ENCODE peak calls at places on chromosomes 12 and 14, in ten cellular contexts. One of them, this sample, is unnamed.

GRCh38 chr14:105528859-105529505 is 2.6 kb downstream of the TMEM121 start:
- DNase-seq in CD8-positive, alpha-beta T cell: no peak
- DNase-seq in transverse colon: no peak
- DNase-seq in upper lobe of right lung: peak
- DNase-seq in mammary epithelial cell: no peak
- DNase-seq in kidney: peak
- DNase-seq in AG04450: no peak
- DNase-seq in endodermal cell: no peak
- DNase-seq in left lung: no peak
- DNase-seq in fibroblast of lung: no peak
- DNase-seq in this sample: no peak

GRCh38 chr14:53953002-53953827 is 3.4 kb downstream of the BMP4 start:
- DNase-seq in CD8-positive, alpha-beta T cell: no peak
- DNase-seq in transverse colon: peak
- DNase-seq in upper lobe of right lung: peak
- DNase-seq in mammary epithelial cell: peak
- DNase-seq in kidney: peak
- DNase-seq in AG04450: peak
- DNase-seq in endodermal cell: peak
- DNase-seq in left lung: peak
- DNase-seq in fibroblast of lung: peak
- DNase-seq in this sample: peak

GRCh38 chr12:19894049-19894448 is 454.8 kb downstream of the AEBP2 start:
- DNase-seq in CD8-positive, alpha-beta T cell: no peak
- DNase-seq in transverse colon: no peak
- DNase-seq in upper lobe of right lung: no peak
- DNase-seq in mammary epithelial cell: peak
- DNase-seq in kidney: no peak
- DNase-seq in AG04450: no peak
- DNase-seq in endodermal cell: no peak
- DNase-seq in left lung: no peak
- DNase-seq in fibroblast of lung: peak
- DNase-seq in this sample: no peak

GRCh38 chr12:112941528-112942335 is 3.5 kb downstream of the OAS3 start:
- DNase-seq in CD8-positive, alpha-beta T cell: no peak
- DNase-seq in transverse colon: no peak
- DNase-seq in upper lobe of right lung: no peak
- DNase-seq in mammary epithelial cell: no peak
- DNase-seq in kidney: no peak
- DNase-seq in AG04450: no peak
- DNase-seq in endodermal cell: peak
- DNase-seq in left lung: no peak
- DNase-seq in fibroblast of lung: no peak
- DNase-seq in this sample: no peak

GRCh38 chr12:24034160-24034559 is 84.7 kb upstream of the SOX5 start:
- DNase-seq in CD8-positive, alpha-beta T cell: no peak
- DNase-seq in transverse colon: no peak
- DNase-seq in upper lobe of right lung: no peak
- DNase-seq in mammary epithelial cell: no peak
- DNase-seq in kidney: no peak
- DNase-seq in AG04450: no peak
- DNase-seq in endodermal cell: no peak
- DNase-seq in left lung: no peak
- DNase-seq in fibroblast of lung: peak
- DNase-seq in this sample: no peak

GRCh38 chr14:100804558-100805309 is 21.2 kb upstream of the MEG3 start:
- DNase-seq in CD8-positive, alpha-beta T cell: no peak
- DNase-seq in transverse colon: no peak
- DNase-seq in upper lobe of right lung: no peak
- DNase-seq in mammary epithelial cell: no peak
- DNase-seq in kidney: no peak
- DNase-seq in AG04450: no peak
- DNase-seq in endodermal cell: peak
- DNase-seq in left lung: no peak
- DNase-seq in fibroblast of lung: no peak
- DNase-seq in this sample: no peak

GRCh38 chr14:69153848-69154208 is 909 bp upstream of the DCAF5 start:
- DNase-seq in CD8-positive, alpha-beta T cell: no peak
- DNase-seq in transverse colon: peak
- DNase-seq in upper lobe of right lung: no peak
- DNase-seq in mammary epithelial cell: no peak
- DNase-seq in kidney: peak
- DNase-seq in AG04450: no peak
- DNase-seq in endodermal cell: peak
- DNase-seq in left lung: no peak
- DNase-seq in fibroblast of lung: no peak
- DNase-seq in this sample: no peak

GRCh38 chr12:10305411-10305810 is 2.3 kb upstream of the KLRD1 start:
- DNase-seq in CD8-positive, alpha-beta T cell: no peak
- DNase-seq in transverse colon: no peak
- DNase-seq in upper lobe of right lung: no peak
- DNase-seq in mammary epithelial cell: no peak
- DNase-seq in kidney: no peak
- DNase-seq in AG04450: no peak
- DNase-seq in endodermal cell: no peak
- DNase-seq in left lung: no peak
- DNase-seq in fibroblast of lung: no peak
- DNase-seq in this sample: no peak

GRCh38 chr14:104323551-104324175 is 185.3 kb downstream of the KIF26A start:
- DNase-seq in CD8-positive, alpha-beta T cell: no peak
- DNase-seq in transverse colon: no peak
- DNase-seq in upper lobe of right lung: no peak
- DNase-seq in mammary epithelial cell: no peak
- DNase-seq in kidney: no peak
- DNase-seq in AG04450: no peak
- DNase-seq in endodermal cell: peak
- DNase-seq in left lung: peak
- DNase-seq in fibroblast of lung: no peak
- DNase-seq in this sample: no peak

GRCh38 chr14:91138511-91139359 is 24.9 kb downstream of the DGLUCY start:
- DNase-seq in CD8-positive, alpha-beta T cell: peak
- DNase-seq in transverse colon: peak
- DNase-seq in upper lobe of right lung: no peak
- DNase-seq in mammary epithelial cell: peak
- DNase-seq in kidney: no peak
- DNase-seq in AG04450: no peak
- DNase-seq in endodermal cell: peak
- DNase-seq in left lung: no peak
- DNase-seq in fibroblast of lung: peak
- DNase-seq in this sample: peak

GRCh38 chr14:75430526-75430925 is 2.7 kb downstream of the JDP2 start:
- DNase-seq in CD8-positive, alpha-beta T cell: no peak
- DNase-seq in transverse colon: no peak
- DNase-seq in upper lobe of right lung: no peak
- DNase-seq in mammary epithelial cell: no peak
- DNase-seq in kidney: no peak
- DNase-seq in AG04450: no peak
- DNase-seq in endodermal cell: no peak
- DNase-seq in left lung: no peak
- DNase-seq in fibroblast of lung: peak
- DNase-seq in this sample: no peak

GRCh38 chr12:64824500-64825142 is at the start of gene TBC1D30:
- DNase-seq in CD8-positive, alpha-beta T cell: no peak
- DNase-seq in transverse colon: no peak
- DNase-seq in upper lobe of right lung: peak
- DNase-seq in mammary epithelial cell: no peak
- DNase-seq in kidney: peak
- DNase-seq in AG04450: no peak
- DNase-seq in endodermal cell: peak
- DNase-seq in left lung: peak
- DNase-seq in fibroblast of lung: no peak
- DNase-seq in this sample: no peak

GRCh38 chr12:41140117-41140516 is 48.0 kb upstream of the PDZRN4 start:
- DNase-seq in CD8-positive, alpha-beta T cell: no peak
- DNase-seq in transverse colon: no peak
- DNase-seq in upper lobe of right lung: no peak
- DNase-seq in mammary epithelial cell: no peak
- DNase-seq in kidney: no peak
- DNase-seq in AG04450: no peak
- DNase-seq in endodermal cell: no peak
- DNase-seq in left lung: no peak
- DNase-seq in fibroblast of lung: no peak
- DNase-seq in this sample: no peak

GRCh38 chr12:96710127-96710745 is 196.8 kb upstream of the NEDD1 start:
- DNase-seq in CD8-positive, alpha-beta T cell: no peak
- DNase-seq in transverse colon: no peak
- DNase-seq in upper lobe of right lung: no peak
- DNase-seq in mammary epithelial cell: no peak
- DNase-seq in kidney: no peak
- DNase-seq in AG04450: no peak
- DNase-seq in endodermal cell: peak
- DNase-seq in left lung: no peak
- DNase-seq in fibroblast of lung: no peak
- DNase-seq in this sample: no peak

GRCh38 chr12:52252728-52253328 is 19.8 kb downstream of the KRT7 start:
- DNase-seq in CD8-positive, alpha-beta T cell: no peak
- DNase-seq in transverse colon: no peak
- DNase-seq in upper lobe of right lung: no peak
- DNase-seq in mammary epithelial cell: peak
- DNase-seq in kidney: peak
- DNase-seq in AG04450: no peak
- DNase-seq in endodermal cell: no peak
- DNase-seq in left lung: no peak
- DNase-seq in fibroblast of lung: no peak
- DNase-seq in this sample: no peak

GRCh38 chr14:63730659-63731058 is 2.8 kb upstream of the SGPP1 start:
- DNase-seq in CD8-positive, alpha-beta T cell: no peak
- DNase-seq in transverse colon: no peak
- DNase-seq in upper lobe of right lung: no peak
- DNase-seq in mammary epithelial cell: no peak
- DNase-seq in kidney: no peak
- DNase-seq in AG04450: no peak
- DNase-seq in endodermal cell: no peak
- DNase-seq in left lung: no peak
- DNase-seq in fibroblast of lung: no peak
- DNase-seq in this sample: no peak
- H3K27ac ChIP-seq in CD8-positive, alpha-beta T cell: no peak
- H3K27ac ChIP-seq in transverse colon: no peak
- H3K27ac ChIP-seq in upper lobe of right lung: no peak
- H3K27ac ChIP-seq in mammary epithelial cell: no peak
- H3K27ac ChIP-seq in kidney: no peak
- H3K27ac ChIP-seq in AG04450: no peak
- H3K27ac ChIP-seq in endodermal cell: no peak
- H3K27ac ChIP-seq in left lung: no peak
- H3K27ac ChIP-seq in fibroblast of lung: no peak
- H3K27ac ChIP-seq in this sample: no peak

DNA sequence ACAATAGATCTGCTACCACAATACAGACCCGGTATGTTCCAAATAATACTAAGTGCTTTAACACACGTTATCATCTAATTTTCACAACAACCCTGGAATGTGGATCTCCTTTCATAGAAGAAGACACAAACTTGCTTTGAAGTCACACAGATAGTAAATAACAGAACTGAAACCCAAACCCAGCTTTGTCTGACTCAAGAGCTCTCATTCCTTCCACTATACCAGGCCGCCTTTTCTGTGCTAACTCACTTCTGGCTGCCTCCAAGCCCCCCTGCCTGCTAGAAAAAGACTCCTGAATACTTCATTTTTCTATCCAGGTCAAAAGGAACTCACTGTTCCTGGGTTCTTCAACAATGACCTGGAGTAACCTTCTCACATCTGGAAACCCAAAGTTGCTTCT is 37.8 kb downstream of the PRPF40B start:
- DNase-seq in CD8-positive, alpha-beta T cell: no peak
- DNase-seq in transverse colon: no peak
- DNase-seq in upper lobe of right lung: no peak
- DNase-seq in mammary epithelial cell: no peak
- DNase-seq in kidney: no peak
- DNase-seq in AG04450: no peak
- DNase-seq in endodermal cell: no peak
- DNase-seq in left lung: no peak
- DNase-seq in fibroblast of lung: no peak
- DNase-seq in this sample: no peak
- H3K27ac ChIP-seq in CD8-positive, alpha-beta T cell: no peak
- H3K27ac ChIP-seq in transverse colon: no peak
- H3K27ac ChIP-seq in upper lobe of right lung: no peak
- H3K27ac ChIP-seq in mammary epithelial cell: no peak
- H3K27ac ChIP-seq in kidney: peak
- H3K27ac ChIP-seq in AG04450: no peak
- H3K27ac ChIP-seq in endodermal cell: no peak
- H3K27ac ChIP-seq in left lung: no peak
- H3K27ac ChIP-seq in fibroblast of lung: no peak
- H3K27ac ChIP-seq in this sample: no peak

GRCh38 chr14:81436296-81437138 is 36.4 kb upstream of the STON2 start:
- DNase-seq in CD8-positive, alpha-beta T cell: no peak
- DNase-seq in transverse colon: peak
- DNase-seq in upper lobe of right lung: peak
- DNase-seq in mammary epithelial cell: peak
- DNase-seq in kidney: peak
- DNase-seq in AG04450: no peak
- DNase-seq in endodermal cell: peak
- DNase-seq in left lung: peak
- DNase-seq in fibroblast of lung: peak
- DNase-seq in this sample: peak
- H3K27ac ChIP-seq in CD8-positive, alpha-beta T cell: no peak
- H3K27ac ChIP-seq in transverse colon: peak
- H3K27ac ChIP-seq in upper lobe of right lung: no peak
- H3K27ac ChIP-seq in mammary epithelial cell: peak
- H3K27ac ChIP-seq in kidney: no peak
- H3K27ac ChIP-seq in AG04450: no peak
- H3K27ac ChIP-seq in endodermal cell: no peak
- H3K27ac ChIP-seq in left lung: no peak
- H3K27ac ChIP-seq in fibroblast of lung: no peak
- H3K27ac ChIP-seq in this sample: peak

GRCh38 chr12:60148831-60149230 is 553.0 kb downstream of the SLC16A7 start:
- DNase-seq in CD8-positive, alpha-beta T cell: no peak
- DNase-seq in transverse colon: no peak
- DNase-seq in upper lobe of right lung: no peak
- DNase-seq in mammary epithelial cell: peak
- DNase-seq in kidney: no peak
- DNase-seq in AG04450: peak
- DNase-seq in endodermal cell: no peak
- DNase-seq in left lung: no peak
- DNase-seq in fibroblast of lung: peak
- DNase-seq in this sample: peak

GRCh38 chr12:60144395-60144794 is 548.6 kb downstream of the SLC16A7 start:
- DNase-seq in CD8-positive, alpha-beta T cell: no peak
- DNase-seq in transverse colon: no peak
- DNase-seq in upper lobe of right lung: no peak
- DNase-seq in mammary epithelial cell: no peak
- DNase-seq in kidney: no peak
- DNase-seq in AG04450: no peak
- DNase-seq in endodermal cell: no peak
- DNase-seq in left lung: no peak
- DNase-seq in fibroblast of lung: no peak
- DNase-seq in this sample: no peak

GRCh38 chr12:60152756-60153155 is 556.9 kb downstream of the SLC16A7 start:
- DNase-seq in CD8-positive, alpha-beta T cell: no peak
- DNase-seq in transverse colon: no peak
- DNase-seq in upper lobe of right lung: no peak
- DNase-seq in mammary epithelial cell: peak
- DNase-seq in kidney: no peak
- DNase-seq in AG04450: no peak
- DNase-seq in endodermal cell: no peak
- DNase-seq in left lung: no peak
- DNase-seq in fibroblast of lung: no peak
- DNase-seq in this sample: peak

DNA sequence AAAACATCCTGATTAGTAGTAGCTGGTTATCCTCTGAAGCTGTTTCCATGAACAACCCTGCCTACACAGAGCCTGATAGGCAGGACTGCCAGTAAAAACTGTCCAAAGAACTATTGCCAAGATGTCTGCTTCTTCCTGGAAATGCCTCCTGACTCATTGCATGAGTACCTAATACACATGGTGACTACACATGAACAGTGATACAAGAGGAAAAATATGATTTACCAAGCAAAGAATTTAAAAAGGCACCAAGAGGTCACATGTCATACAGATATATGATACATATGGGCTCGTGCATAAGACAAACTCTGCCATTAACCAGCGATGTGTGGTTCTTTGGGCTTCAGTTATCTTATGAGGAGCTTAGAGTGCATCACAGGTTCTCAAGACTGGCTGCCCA is 552.3 kb downstream of the SLC16A7 start:
- DNase-seq in CD8-positive, alpha-beta T cell: no peak
- DNase-seq in transverse colon: no peak
- DNase-seq in upper lobe of right lung: no peak
- DNase-seq in mammary epithelial cell: peak
- DNase-seq in kidney: no peak
- DNase-seq in AG04450: peak
- DNase-seq in endodermal cell: no peak
- DNase-seq in left lung: no peak
- DNase-seq in fibroblast of lung: peak
- DNase-seq in this sample: peak
- H3K27ac ChIP-seq in CD8-positive, alpha-beta T cell: no peak
- H3K27ac ChIP-seq in transverse colon: no peak
- H3K27ac ChIP-seq in upper lobe of right lung: no peak
- H3K27ac ChIP-seq in mammary epithelial cell: peak
- H3K27ac ChIP-seq in kidney: no peak
- H3K27ac ChIP-seq in AG04450: peak
- H3K27ac ChIP-seq in endodermal cell: no peak
- H3K27ac ChIP-seq in left lung: no peak
- H3K27ac ChIP-seq in fibroblast of lung: peak
- H3K27ac ChIP-seq in this sample: no peak